ENCODE peak calls at places on chromosomes 11 and 22, in four cellular contexts. M is K562, J is HCT116, U is fibroblast of pulmonary artery. R is an unnamed sample.

GRCh38 chr11:83054904-83055380 is 16.8 kb downstream of the RAB30 start:
- DNase-seq in M (no peak), J (no peak), U (no peak), R (no peak)

GRCh38 chr11:133086518-133086917 is 445.8 kb downstream of the OPCML start:
- DNase-seq in M (no peak), J (no peak), U (no peak), R (no peak)

GRCh38 chr11:4848908-4849307 is at the start of gene OR51S1:
- DNase-seq in M (no peak), J (no peak), U (no peak), R (no peak)

GRCh38 chr11:117950320-117950719 is 21.1 kb upstream of the TMPRSS13 start:
- DNase-seq in M (no peak), J (no peak), U (no peak), R (peak)

GRCh38 chr11:72039108-72039850 is 40.6 kb downstream of the IL18BP start:
- DNase-seq in M (no peak), J (no peak), U (no peak), R (peak)

GRCh38 chr11:92225206-92225562 is 566 bp downstream of the FAT3 start:
- DNase-seq in M (no peak), J (no peak), U (peak), R (no peak)

GRCh38 chr22:26806445-26807170 is 149.2 kb downstream of the MIAT start:
- DNase-seq in M (no peak), J (no peak), U (no peak), R (no peak)

GRCh38 chr11:405976-406795 is 8.6 kb downstream of the SIGIRR start:
- DNase-seq in M (no peak), J (no peak), U (no peak), R (no peak)

GRCh38 chr11:27904358-27905055 is 203.4 kb downstream of the KIF18A start:
- DNase-seq in M (no peak), J (no peak), U (no peak), R (no peak)

GRCh38 chr11:12784445-12784844 is 110.2 kb downstream of the TEAD1 start:
- DNase-seq in M (no peak), J (no peak), U (no peak), R (peak)

GRCh38 chr11:104663190-104664140 is 234.8 kb downstream of the CASP12 start:
- DNase-seq in M (no peak), J (no peak), U (no peak), R (no peak)

GRCh38 chr22:44891293-44891747 is 118.5 kb downstream of the PHF21B start:
- DNase-seq in M (no peak), J (no peak), U (no peak), R (no peak)

GRCh38 chr22:45469573-45470383 is 32.9 kb upstream of the FBLN1 start:
- DNase-seq in M (no peak), J (no peak), U (no peak), R (peak)

GRCh38 chr11:76524919-76525318 is 80.1 kb downstream of the EMSY start:
- DNase-seq in M (no peak), J (peak), U (peak), R (peak)

GRCh38 chr22:35548762-35549106 is 8.1 kb downstream of the RASD2 start:
- DNase-seq in M (no peak), J (no peak), U (no peak), R (no peak)

GRCh38 chr11:10899542-10899830 is 41.6 kb upstream of the ZBED5 start:
- DNase-seq in M (peak), J (no peak), U (no peak), R (no peak)

GRCh38 chr11:2521081-2521480 is 76.3 kb downstream of the KCNQ1 start:
- DNase-seq in M (no peak), J (no peak), U (no peak), R (no peak)

GRCh38 chr11:3022982-3023381 is 30.9 kb upstream of the NAP1L4 start:
- DNase-seq in M (no peak), J (no peak), U (peak), R (peak)

GRCh38 chr11:7512525-7513209 is 1.1 kb upstream of the PPFIBP2 start:
- DNase-seq in M (no peak), J (no peak), U (peak), R (peak)

GRCh38 chr11:46381046-46381835 is at the start of gene MDK:
- DNase-seq in M (peak), J (no peak), U (no peak), R (no peak)

GRCh38 chr11:94183886-94184264 is 55.2 kb downstream of the PANX1 start:
- DNase-seq in M (peak), J (peak), U (peak), R (peak)

GRCh38 chr22:43555561-43556515 is 144.0 kb downstream of the MPPED1 start:
- DNase-seq in M (no peak), J (no peak), U (no peak), R (no peak)

GRCh38 chr22:35835267-35835997 is 117.8 kb downstream of the APOL5 start:
- DNase-seq in M (no peak), J (peak), U (peak), R (peak)

GRCh38 chr11:114273071-114273470 is 23.1 kb upstream of the NNMT start:
- DNase-seq in M (no peak), J (no peak), U (no peak), R (no peak)

GRCh38 chr11:118820412-118821357 is 29.7 kb upstream of the DDX6 start:
- DNase-seq in M (no peak), J (peak), U (no peak), R (no peak)

GRCh38 chr22:36369922-36370781 is 17.6 kb downstream of the MYH9 start:
- DNase-seq in M (peak), J (no peak), U (peak), R (peak)

GRCh38 chr11:16982256-16982671 is 31.9 kb downstream of the PLEKHA7 start:
- DNase-seq in M (no peak), J (no peak), U (no peak), R (no peak)

GRCh38 chr11:31764766-31765165 is 46.4 kb downstream of the PAX6 start:
- DNase-seq in M (no peak), J (no peak), U (no peak), R (no peak)

GRCh38 chr11:46877580-46877979 is 31.5 kb upstream of the CKAP5 start:
- DNase-seq in M (no peak), J (no peak), U (no peak), R (no peak)

GRCh38 chr11:7299393-7299792 is 47.7 kb downstream of the SYT9 start:
- DNase-seq in M (no peak), J (no peak), U (no peak), R (no peak)

GRCh38 chr11:73012121-73012863 is 129.8 kb downstream of the FCHSD2 start:
- DNase-seq in M (no peak), J (no peak), U (peak), R (peak)

GRCh38 chr11:57490456-57491248 is 24.9 kb downstream of the SLC43A1 start:
- DNase-seq in M (no peak), J (no peak), U (peak), R (peak)

GRCh38 chr11:77821349-77821851 is 456 bp downstream of the AAMDC start:
- DNase-seq in M (no peak), J (no peak), U (peak), R (peak)

GRCh38 chr22:45087802-45088201 is 75.9 kb upstream of the NUP50 start:
- DNase-seq in M (no peak), J (no peak), U (no peak), R (no peak)

GRCh38 chr11:7154881-7155344 is 66.1 kb downstream of the RBMXL2 start:
- DNase-seq in M (no peak), J (no peak), U (no peak), R (no peak)

GRCh38 chr11:96137357-96137756 is 205.6 kb downstream of the MAML2 start:
- DNase-seq in M (no peak), J (no peak), U (peak), R (no peak)

GRCh38 chr11:96132437-96132836 is 208.5 kb upstream of the MTMR2 start:
- DNase-seq in M (no peak), J (no peak), U (no peak), R (no peak)

GRCh38 chr11:96139692-96140091 is 203.3 kb downstream of the MAML2 start:
- DNase-seq in M (no peak), J (no peak), U (no peak), R (no peak)

GRCh38 chr11:96134622-96135021 is 208.4 kb downstream of the MAML2 start:
- DNase-seq in M (no peak), J (no peak), U (peak), R (peak)

GRCh38 chr11:96136623-96137313 is 206.2 kb downstream of the MAML2 start:
- DNase-seq in M (no peak), J (no peak), U (peak), R (peak)
- H3K4me3 ChIP-seq in M (no peak), J (no peak), U (no peak), R (no peak)

GRCh38 chr11:131418214-131418613 is 47.8 kb downstream of the NTM start:
- DNase-seq in M (no peak), J (no peak), U (no peak), R (no peak)
- TF ChIP-seq CTCF in M (no peak), J (no peak), U (no peak), R (no peak)

GRCh38 chr11:9150501-9150900 is 59.1 kb upstream of the SCUBE2 start:
- DNase-seq in M (no peak), J (no peak), U (peak), R (peak)
- H3K4me3 ChIP-seq in M (no peak), J (no peak), U (no peak), R (no peak)

GRCh38 chr11:70156291-70157037 is 46.6 kb upstream of the FADD start:
- DNase-seq in M (no peak), J (no peak), U (no peak), R (no peak)

GRCh38 chr11:70159612-70160570 is 43.2 kb upstream of the FADD start:
- DNase-seq in M (no peak), J (peak), U (peak), R (no peak)

GRCh38 chr11:70158757-70159389 is 44.2 kb upstream of the FADD start:
- DNase-seq in M (no peak), J (no peak), U (no peak), R (no peak)

GRCh38 chr11:70155386-70155785 is 47.7 kb upstream of the FADD start:
- DNase-seq in M (no peak), J (no peak), U (no peak), R (no peak)

GRCh38 chr11:70158201-70158600 is 44.9 kb upstream of the FADD start:
- DNase-seq in M (peak), J (peak), U (peak), R (peak)
- TF ChIP-seq CTCF in M (peak), J (peak), U (peak), R (peak)

GRCh38 chr11:129544691-129545090 is 169.0 kb downstream of the BARX2 start:
- DNase-seq in M (no peak), J (no peak), U (no peak), R (no peak)

GRCh38 chr11:129543515-129544290 is 168.1 kb downstream of the BARX2 start:
- DNase-seq in M (no peak), J (no peak), U (no peak), R (no peak)

GRCh38 chr11:129546266-129546665 is 170.6 kb downstream of the BARX2 start:
- DNase-seq in M (no peak), J (no peak), U (no peak), R (no peak)
- H3K4me3 ChIP-seq in M (no peak), J (no peak), U (no peak), R (no peak)

GRCh38 chr11:35106595-35106994 is 32.4 kb upstream of the CD44 start:
- DNase-seq in M (no peak), J (no peak), U (no peak), R (no peak)
- TF ChIP-seq CTCF in M (no peak), J (no peak), U (no peak), R (no peak)

GRCh38 chr11:61295596-61295926 is 445 bp upstream of the VWCE start:
- DNase-seq in M (no peak), J (no peak), U (no peak), R (no peak)
- H3K4me3 ChIP-seq in M (no peak), J (no peak), U (peak), R (peak)

GRCh38 chr11:119980431-119980830 is 157.5 kb downstream of the TRIM29 start:
- DNase-seq in M (no peak), J (no peak), U (no peak), R (no peak)

GRCh38 chr11:119977584-119977860 is 160.4 kb downstream of the TRIM29 start:
- DNase-seq in M (no peak), J (no peak), U (no peak), R (no peak)

GRCh38 chr11:119976805-119977583 is 160.9 kb downstream of the TRIM29 start:
- DNase-seq in M (no peak), J (no peak), U (no peak), R (no peak)

GRCh38 chr11:119977881-119978280 is 160.0 kb downstream of the TRIM29 start:
- DNase-seq in M (no peak), J (no peak), U (no peak), R (no peak)

DNA sequence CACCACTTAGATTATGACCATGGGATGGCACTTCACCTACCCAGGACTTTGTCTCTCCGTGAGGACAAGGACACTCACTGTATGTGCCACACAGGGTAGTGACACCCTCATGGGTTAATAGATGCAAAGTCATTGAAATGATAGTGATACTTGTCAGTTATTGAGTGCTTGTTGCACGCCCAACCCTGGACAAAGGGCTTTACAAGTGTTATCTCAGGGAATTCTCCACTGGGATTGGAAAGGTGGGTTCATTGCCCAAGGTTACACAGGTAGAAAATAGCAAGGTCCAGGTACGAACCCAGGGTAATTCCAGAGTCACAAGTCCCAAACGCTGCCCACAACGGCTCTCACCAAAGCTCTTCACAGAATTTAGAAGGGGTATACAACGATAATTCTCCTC is 158.2 kb downstream of the TRIM29 start:
- DNase-seq in M (no peak), J (no peak), U (no peak), R (no peak)
- TF ChIP-seq CTCF in M (no peak), J (no peak), U (no peak), R (no peak)